ENCODE peak calls at places on chromosomes 7 and 10, in six cellular contexts. U is right cardiac atrium, Q is fibroblast of mammary gland, H is heart left ventricle, V is anterior cingulate cortex, L is AG20443. E is an unnamed sample.

GRCh38 chr10:130003787-130004613 is 39.9 kb upstream of the EBF3 start:
- DNase-seq in U (no peak), Q (no peak), H (no peak), V (no peak), L (no peak), E (no peak)

GRCh38 chr7:47738563-47739166 is 156.8 kb upstream of the TNS3 start:
- DNase-seq in U (no peak), Q (no peak), H (no peak), V (no peak), L (no peak), E (no peak)

GRCh38 chr10:71266147-71266917 is 52.7 kb upstream of the SLC29A3 start:
- DNase-seq in U (peak; percentile 80), Q (peak; percentile 73), H (peak; percentile 72), V (no peak), L (peak; percentile 48), E (no peak)

GRCh38 chr10:127939786-127940330 is 33.0 kb downstream of the PTPRE start:
- DNase-seq in U (no peak), Q (no peak), H (no peak), V (no peak), L (no peak), E (no peak)

GRCh38 chr7:150399861-150400778 is 21.0 kb downstream of the ZNF775 start:
- DNase-seq in U (no peak), Q (peak; percentile 49), H (no peak), V (no peak), L (peak; percentile 42), E (no peak)

GRCh38 chr10:70891636-70892035 is 3.3 kb upstream of the PCBD1 start:
- DNase-seq in U (no peak), Q (no peak), H (no peak), V (no peak), L (no peak), E (no peak)

GRCh38 chr7:4416436-4417092 is 265.5 kb upstream of the FOXK1 start:
- DNase-seq in U (no peak), Q (no peak), H (no peak), V (peak; percentile 30), L (no peak), E (no peak)

GRCh38 chr10:30166929-30167328 is 107.5 kb upstream of the JCAD start:
- DNase-seq in U (no peak), Q (no peak), H (no peak), V (no peak), L (no peak), E (no peak)

GRCh38 chr7:80155374-80155773 is 20.7 kb downstream of the GNAI1 start:
- DNase-seq in U (no peak), Q (no peak), H (no peak), V (no peak), L (no peak), E (no peak)

GRCh38 chr7:70044064-70044463 is 445.8 kb downstream of the AUTS2 start:
- DNase-seq in U (no peak), Q (no peak), H (no peak), V (no peak), L (no peak), E (no peak)

GRCh38 chr7:111591-111990 is 80.8 kb upstream of the FAM20C start:
- DNase-seq in U (no peak), Q (no peak), H (no peak), V (no peak), L (no peak), E (no peak)

GRCh38 chr10:73644015-73644743 is 2.9 kb upstream of the MYOZ1 start:
- DNase-seq in U (no peak), Q (peak; percentile 74), H (peak; percentile 44), V (peak; percentile 38), L (peak; percentile 81), E (peak; percentile 54)